ENCODE peak calls at places on chromosome 1, in five cellular contexts. D is Caco-2; E is globus pallidus; Q is M059J; B is stimulated activated CD8-positive, alpha-beta memory T cell treated with anti-CD3 and anti-CD28 coated beads, Interleukin-4, amount 100 ng/mL, for 1 hour. L is an unnamed sample.

GRCh38 chr1:33908344-33908956 is 44.6 kb downstream of the HMGB4 start:
- DNase-seq in D (no peak), E (no peak), Q (no peak), B (no peak), L (no peak)

GRCh38 chr1:116887212-116887611 is 22.5 kb upstream of the PTGFRN start:
- DNase-seq in D (no peak), E (no peak), Q (no peak), B (no peak), L (no peak)

GRCh38 chr1:173195596-173196088 is 11.5 kb downstream of the TNFSF4 start:
- DNase-seq in D (no peak), E (no peak), Q (peak), B (no peak), L (no peak)

GRCh38 chr1:29984107-29984506 is 739.3 kb downstream of the MATN1 start:
- DNase-seq in D (no peak), E (no peak), Q (no peak), B (no peak), L (no peak)

GRCh38 chr1:174954686-174955669 is 44.8 kb upstream of the CACYBP start:
- DNase-seq in D (no peak), E (no peak), Q (no peak), B (no peak), L (no peak)

GRCh38 chr1:53740621-53741105 is 1.7 kb upstream of the GLIS1 start:
- DNase-seq in D (no peak), E (no peak), Q (peak), B (no peak), L (no peak)

GRCh38 chr1:81670286-81670685 is 130.4 kb upstream of the ADGRL2 start:
- DNase-seq in D (no peak), E (peak), Q (peak), B (no peak), L (peak)

GRCh38 chr1:8905582-8906191 is 27.2 kb upstream of the ENO1 start:
- DNase-seq in D (no peak), E (no peak), Q (peak), B (no peak), L (no peak)

GRCh38 chr1:93221913-93222312 is 41.4 kb downstream of the CCDC18 start:
- DNase-seq in D (no peak), E (no peak), Q (peak), B (no peak), L (no peak)

L was measured in putamen.